ENCODE peak calls at places on chromosome 20, in four cellular contexts. E, F, M and D are unnamed samples. For H3K9me3, the result is how much of the 10 kb centered on the place peaks cover.

GRCh38 chr20:52047811-52048302 is 143.7 kb downstream of the ZFP64 start:
- DNase-seq in E (no peak), F (peak), M (no peak), D (no peak)

GRCh38 chr20:58086763-58087566 is 141.5 kb downstream of the ANKRD60 start:
- DNase-seq in E (peak), F (peak), M (no peak), D (peak)

GRCh38 chr20:46992640-46993035 is 98.0 kb downstream of the EYA2 start:
- DNase-seq in E (no peak), F (no peak), M (no peak), D (no peak)

GRCh38 chr20:34624628-34625027 is 52.3 kb downstream of the PIGU start:
- DNase-seq in E (no peak), F (no peak), M (peak), D (no peak)

GRCh38 chr20:18588554-18589043 is 745 bp downstream of the DTD1 start:
- DNase-seq in E (no peak), F (no peak), M (no peak), D (no peak)

GRCh38 chr20:41349943-41350342 is 9.3 kb downstream of the LPIN3 start:
- DNase-seq in E (no peak), F (no peak), M (no peak), D (no peak)

GRCh38 chr20:32681175-32682084 is 7.7 kb upstream of the C20orf203 start:
- DNase-seq in E (peak), F (peak), M (peak), D (peak)

GRCh38 chr20:59144179-59144830 is 19.3 kb upstream of the ZNF831 start:
- DNase-seq in E (peak), F (no peak), M (no peak), D (no peak)

GRCh38 chr20:33444797-33445560 is 1.4 kb upstream of the SNTA1 start:
- DNase-seq in E (no peak), F (no peak), M (no peak), D (peak)

GRCh38 chr20:44832724-44833123 is 22.4 kb upstream of the RIMS4 start:
- DNase-seq in E (peak), F (no peak), M (no peak), D (no peak)

GRCh38 chr20:32139947-32140346 is 30.4 kb downstream of the TM9SF4 start:
- DNase-seq in E (no peak), F (no peak), M (no peak), D (no peak)

GRCh38 chr20:32780749-32781402 is 18.7 kb downstream of the DNMT3B start:
- DNase-seq in E (no peak), F (no peak), M (no peak), D (no peak)

GRCh38 chr20:10093087-10093591 is 58.4 kb downstream of the ANKEF1 start:
- DNase-seq in E (no peak), F (no peak), M (no peak), D (no peak)

GRCh38 chr20:59661141-59661540 is 56.8 kb downstream of the PHACTR3 start:
- DNase-seq in E (no peak), F (no peak), M (no peak), D (no peak)

GRCh38 chr20:48657426-48658197 is 170.2 kb downstream of the PREX1 start:
- DNase-seq in E (peak), F (peak), M (peak), D (peak)

GRCh38 chr20:47936612-47937011 is 151.3 kb upstream of the SULF2 start:
- DNase-seq in E (no peak), F (no peak), M (no peak), D (peak)

GRCh38 chr20:54070187-54070987 is at the start of gene BCAS1:
- DNase-seq in E (no peak), F (no peak), M (peak), D (no peak)

GRCh38 chr20:34367155-34367554 is 4.1 kb downstream of the ITCH start:
- DNase-seq in E (no peak), F (no peak), M (no peak), D (no peak)

GRCh38 chr20:32638848-32639247 is 34.9 kb downstream of the C20orf203 start:
- DNase-seq in E (no peak), F (no peak), M (no peak), D (no peak)

GRCh38 chr20:46973801-46974200 is 79.2 kb downstream of the EYA2 start:
- DNase-seq in E (peak), F (no peak), M (no peak), D (peak)

GRCh38 chr20:18694071-18694470 is 106.2 kb downstream of the DTD1 start:
- DNase-seq in E (no peak), F (no peak), M (no peak), D (no peak)

GRCh38 chr20:574297-574942 is 30.8 kb upstream of the CSNK2A1 start:
- DNase-seq in E (no peak), F (peak), M (no peak), D (peak)

GRCh38 chr20:5135363-5136012 is 8.7 kb downstream of the CDS2 start:
- DNase-seq in E (no peak), F (no peak), M (no peak), D (no peak)

GRCh38 chr20:7090753-7091310 is 323.3 kb downstream of the BMP2 start:
- DNase-seq in E (no peak), F (no peak), M (no peak), D (no peak)

GRCh38 chr20:39785252-39785917 is 823.2 kb downstream of the DHX35 start:
- DNase-seq in E (no peak), F (no peak), M (no peak), D (no peak)
- H3K27ac ChIP-seq in E (no peak), F (no peak), M (no peak), D (no peak)

GRCh38 chr20:21465799-21466198 is 48.1 kb downstream of the NKX2-2 start:
- DNase-seq in E (no peak), F (no peak), M (no peak), D (no peak)

GRCh38 chr20:21464916-21465315 is 48.9 kb downstream of the NKX2-2 start:
- DNase-seq in E (no peak), F (no peak), M (no peak), D (no peak)
- H3K9me3 ChIP-seq in E (under half), F (under half), M (under half), D (under half)

GRCh38 chr20:36173451-36173933 is 19.0 kb downstream of the EPB41L1 start:
- DNase-seq in E (peak), F (no peak), M (no peak), D (peak)
- H3K27ac ChIP-seq in E (no peak), F (no peak), M (no peak), D (peak)

GRCh38 chr20:3661836-3662665 is 1.1 kb downstream of the GFRA4 start:
- DNase-seq in E (no peak), F (no peak), M (no peak), D (peak)
- H3K9me3 ChIP-seq in E (under half), F (under half), M (under half), D (under half)

GRCh38 chr20:38093641-38094077 is 60.1 kb downstream of the RPRD1B start:
- DNase-seq in E (no peak), F (no peak), M (no peak), D (no peak)
- H3K27ac ChIP-seq in E (no peak), F (peak), M (no peak), D (no peak)

DNA sequence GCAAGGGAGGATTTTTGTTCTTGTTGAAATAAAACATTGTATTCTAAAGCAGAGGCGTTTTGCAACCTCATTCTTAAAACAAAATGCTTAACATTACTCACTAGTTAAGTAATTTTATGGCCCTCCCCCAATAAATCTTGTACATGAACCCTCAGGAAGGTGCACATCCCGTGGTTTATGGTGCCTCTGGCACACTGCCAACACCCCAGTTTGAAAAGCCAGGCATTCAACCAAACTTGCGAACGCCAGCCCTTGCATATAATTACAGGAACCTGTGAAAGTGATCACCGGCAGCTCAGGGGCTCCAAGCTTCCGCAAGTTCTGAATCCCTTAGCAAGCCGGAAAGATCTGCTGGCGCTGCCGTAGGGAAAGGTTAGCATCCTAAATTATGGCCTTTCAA is 1109.0 kb upstream of the FLRT3 start:
- DNase-seq in E (peak), F (peak), M (peak), D (no peak)
- H3K9me3 ChIP-seq in E (under half), F (under half), M (under half), D (under half)

GRCh38 chr20:62132421-62132820 is 10.1 kb downstream of the LSM14B start:
- DNase-seq in E (no peak), F (no peak), M (no peak), D (no peak)
- H3K27ac ChIP-seq in E (no peak), F (no peak), M (peak), D (no peak)

GRCh38 chr20:62958388-62959100 is 6.0 kb downstream of the SLC17A9 start:
- DNase-seq in E (no peak), F (no peak), M (no peak), D (no peak)
- H3K9me3 ChIP-seq in E (under half), F (under half), M (under half), D (under half)

GRCh38 chr20:50278684-50279531 is 88.3 kb downstream of the CEBPB start:
- DNase-seq in E (peak), F (no peak), M (no peak), D (peak)

GRCh38 chr20:50282592-50283241 is 92.1 kb downstream of the CEBPB start:
- DNase-seq in E (no peak), F (no peak), M (no peak), D (no peak)

GRCh38 chr20:50279988-50280850 is 89.6 kb downstream of the CEBPB start:
- DNase-seq in E (no peak), F (no peak), M (no peak), D (no peak)

GRCh38 chr20:50281831-50282591 is 91.4 kb downstream of the CEBPB start:
- DNase-seq in E (no peak), F (no peak), M (no peak), D (no peak)

GRCh38 chr20:50280851-50281655 is 90.4 kb downstream of the CEBPB start:
- DNase-seq in E (no peak), F (no peak), M (no peak), D (peak)
- H3K27ac ChIP-seq in E (no peak), F (no peak), M (peak), D (no peak)

DNA sequence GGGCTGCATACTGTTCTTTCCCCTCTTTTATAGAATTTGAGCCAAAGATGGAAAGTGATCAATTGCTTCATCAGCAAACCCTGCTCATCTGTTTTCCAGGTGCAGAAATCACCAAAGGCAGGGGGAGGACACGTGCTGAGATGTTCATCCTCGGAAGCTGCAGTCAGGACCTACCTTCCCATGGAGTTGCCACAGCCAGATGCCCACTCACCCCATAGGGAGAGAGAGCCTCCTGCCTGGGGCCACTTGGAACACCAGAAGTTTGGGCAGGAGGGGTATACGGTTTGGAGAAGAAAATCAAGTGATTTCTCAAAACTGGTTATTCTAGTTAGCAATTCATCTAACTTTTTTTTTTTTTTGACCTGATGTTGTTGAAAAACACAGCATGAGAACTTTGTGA is 5.3 kb upstream of the CST7 start:
- DNase-seq in E (no peak), F (no peak), M (no peak), D (no peak)
- H3K9me3 ChIP-seq in E (under half), F (under half), M (under half), D (under half)